ENCODE peak calls at places on chromosome 22, in nine cellular contexts. L is endothelial cell, I is activated T-cell treated with anti-CD3 and anti-CD28 coated beads for 48 hours, E is RWPE1, B is T-cell, S is RPMI7951, H is HTR-8/SVneo, V is fibroblast of mammary gland, Z is upper lobe of left lung. C is an unnamed sample.

GRCh38 chr22:42680648-42681047 is 31.5 kb upstream of the CYB5R3 start:
- DNase-seq in V (peak), E (peak), H (peak), L (no peak), S (peak), Z (no peak), I (peak), B (no peak), C (peak)

GRCh38 chr22:38028344-38029130 is 28.7 kb upstream of the PICK1 start:
- DNase-seq in S (no peak), H (no peak), V (no peak), I (no peak), L (no peak), E (no peak), Z (peak), B (no peak), C (no peak)

GRCh38 chr22:26711205-26711958 is 54.0 kb downstream of the MIAT start:
- DNase-seq in V (no peak), E (no peak), H (no peak), I (no peak), L (no peak), Z (peak), S (no peak), B (no peak), C (no peak)

GRCh38 chr22:37844904-37845334 is 785 bp upstream of the ANKRD54 start:
- DNase-seq in S (no peak), Z (no peak), I (no peak), L (no peak), V (peak), E (no peak), B (no peak), H (no peak), C (no peak)

GRCh38 chr22:20213833-20214708 is 54.0 kb downstream of the RTN4R start:
- DNase-seq in L (no peak), B (no peak), Z (no peak), H (no peak), S (no peak), I (no peak), V (no peak), E (no peak), C (no peak)

GRCh38 chr22:17770180-17771077 is 3.8 kb downstream of the BID start:
- DNase-seq in V (no peak), H (no peak), L (no peak), E (no peak), S (no peak), Z (no peak), I (no peak), B (no peak), C (no peak)

GRCh38 chr22:22103078-22103593 is 120.5 kb upstream of the TOP3B start:
- DNase-seq in L (peak), Z (no peak), I (peak), S (no peak), H (no peak), E (no peak), B (no peak), V (peak), C (peak)

GRCh38 chr22:35432226-35432905 is 32.4 kb downstream of the MCM5 start:
- DNase-seq in L (no peak), V (no peak), S (no peak), Z (no peak), B (no peak), H (no peak), E (no peak), I (no peak), C (no peak)

GRCh38 chr22:45211435-45211834 is 29.3 kb downstream of the KIAA0930 start:
- DNase-seq in L (no peak), H (no peak), S (no peak), Z (no peak), B (no peak), E (no peak), I (no peak), V (peak), C (no peak)

GRCh38 chr22:40394607-40395006 is 24.2 kb downstream of the SGSM3 start:
- DNase-seq in V (no peak), I (no peak), E (no peak), S (no peak), L (no peak), H (no peak), B (no peak), Z (no peak), C (no peak)

GRCh38 chr22:38135133-38135706 is 24.7 kb upstream of the BAIAP2L2 start:
- DNase-seq in I (no peak), E (peak), B (no peak), V (peak), H (peak), L (no peak), Z (no peak), S (peak), C (peak)

GRCh38 chr22:29073618-29074275 is 912 bp downstream of the KREMEN1 start:
- DNase-seq in I (no peak), H (no peak), L (peak), Z (peak), S (peak), E (peak), B (no peak), V (peak), C (no peak)

GRCh38 chr22:39721456-39722325 is 151.1 kb downstream of the CACNA1I start:
- DNase-seq in V (no peak), H (no peak), I (no peak), B (no peak), E (no peak), S (no peak), L (no peak), Z (no peak), C (no peak)

GRCh38 chr22:45864959-45865496 is 111.9 kb downstream of the WNT7B start:
- DNase-seq in B (no peak), S (no peak), I (no peak), Z (no peak), H (no peak), V (no peak), L (no peak), E (no peak), C (no peak)

GRCh38 chr22:34966980-34967379 is 99.0 kb upstream of the ISX start:
- DNase-seq in V (no peak), B (no peak), E (no peak), S (peak), Z (no peak), H (peak), L (no peak), I (no peak), C (no peak)

GRCh38 chr22:38733329-38734202 is 22.2 kb downstream of the SUN2 start:
- DNase-seq in B (peak), L (peak), E (peak), V (peak), Z (peak), S (peak), H (peak), I (peak), C (no peak)

GRCh38 chr22:19059481-19060278 is 62.5 kb downstream of the DGCR2 start:
- DNase-seq in L (no peak), E (no peak), I (no peak), S (no peak), Z (peak), B (no peak), V (no peak), H (no peak), C (no peak)

GRCh38 chr22:28750471-28750881 is 8.6 kb downstream of the HSCB start:
- DNase-seq in H (peak), B (no peak), E (no peak), Z (no peak), S (no peak), I (no peak), L (no peak), V (peak), C (peak)

C was measured in HCEC 1CT.